ENCODE peak calls at places on chromosomes 3 and 15, in nine cellular contexts. U is CD4-positive, alpha-beta T cell; A is neural progenitor cell; V is stomach; Y is fibroblast of mammary gland; I is tibial artery; Q is Calu3; Z is fibroblast of lung; G is cardiac muscle cell. D is an unnamed sample.

GRCh38 chr15:40981186-40981585 is 27.9 kb downstream of the CHAC1 start:
- DNase-seq in U (no peak), Z (no peak), Y (no peak), G (no peak), Q (no peak), I (no peak), V (no peak), A (no peak), D (no peak)

GRCh38 chr3:100001514-100002270 is 112.6 kb downstream of the FILIP1L start:
- DNase-seq in V (no peak), I (no peak), Q (no peak), G (no peak), Z (no peak), U (no peak), A (no peak), Y (no peak), D (peak)

GRCh38 chr3:197371521-197372075 is 73.2 kb upstream of the DLG1 start:
- DNase-seq in Y (no peak), Q (no peak), V (no peak), I (no peak), U (no peak), A (no peak), Z (no peak), G (peak), D (no peak)

GRCh38 chr3:98587654-98588532 is 5.5 kb downstream of the CPOX start:
- DNase-seq in V (no peak), I (no peak), G (no peak), Y (peak), A (no peak), Q (no peak), Z (no peak), U (no peak), D (no peak)

GRCh38 chr3:127747751-127748521 is 74.4 kb downstream of the MGLL start:
- DNase-seq in A (no peak), I (peak), Y (peak), G (no peak), U (no peak), Q (peak), Z (peak), V (peak), D (peak)

GRCh38 chr15:42392309-42393024 is 33.2 kb downstream of the CAPN3 start:
- DNase-seq in V (peak), G (no peak), Z (no peak), A (no peak), Y (no peak), Q (peak), I (no peak), U (no peak), D (no peak)

GRCh38 chr3:65963787-65964707 is 74.7 kb downstream of the MAGI1 start:
- DNase-seq in Q (peak), A (no peak), Z (peak), G (no peak), I (no peak), Y (peak), U (no peak), V (no peak), D (peak)

GRCh38 chr15:65278480-65278879 is 8.2 kb downstream of the PARP16 start:
- DNase-seq in V (no peak), U (no peak), G (no peak), Q (no peak), Y (no peak), I (no peak), Z (no peak), A (no peak), D (no peak)

GRCh38 chr15:25543156-25543555 is 104.3 kb upstream of the UBE3A start:
- DNase-seq in G (peak), V (no peak), A (peak), Q (no peak), Y (peak), Z (peak), I (peak), U (no peak), D (peak)

GRCh38 chr15:98803228-98804056 is 155.1 kb downstream of the IGF1R start:
- DNase-seq in Z (peak), G (no peak), V (no peak), Y (peak), A (no peak), Q (peak), U (no peak), I (no peak), D (peak)

GRCh38 chr3:183698760-183699159 is 1.2 kb downstream of the YEATS2 start:
- DNase-seq in Z (peak), Q (no peak), V (no peak), I (no peak), A (peak), Y (peak), G (peak), U (no peak), D (peak)

GRCh38 chr3:186722457-186722856 is 5.3 kb downstream of the KNG1 start:
- DNase-seq in I (no peak), U (no peak), A (peak), V (no peak), Y (peak), Z (peak), Q (peak), G (no peak), D (peak)

GRCh38 chr3:164806188-164806587 is 272.1 kb downstream of the SI start:
- DNase-seq in Y (no peak), V (no peak), Q (no peak), G (no peak), Z (no peak), U (no peak), A (no peak), I (no peak), D (no peak)

GRCh38 chr15:69217381-69217780 is 56.9 kb downstream of the GLCE start:
- DNase-seq in Z (no peak), Q (no peak), I (no peak), V (no peak), Y (no peak), G (no peak), A (no peak), U (no peak), D (no peak)

GRCh38 chr3:143775401-143775970 is 72.8 kb downstream of the SLC9A9 start:
- DNase-seq in A (peak), V (no peak), Y (peak), Z (peak), I (no peak), U (no peak), Q (no peak), G (peak), D (peak)

GRCh38 chr3:174822320-174822719 is 36.8 kb upstream of the NAALADL2 start:
- DNase-seq in G (no peak), Z (no peak), A (no peak), U (no peak), I (no peak), Q (no peak), Y (peak), V (no peak), D (no peak)

GRCh38 chr15:26050271-26050670 is 187.1 kb upstream of the ATP10A start:
- DNase-seq in V (no peak), G (no peak), I (no peak), Z (no peak), A (no peak), Y (no peak), U (no peak), Q (no peak), D (no peak)

GRCh38 chr3:183584246-183584913 is 28.9 kb upstream of the KLHL6 start:
- DNase-seq in I (no peak), Q (no peak), G (peak), Y (peak), U (no peak), Z (peak), V (no peak), A (no peak), D (no peak)

GRCh38 chr3:19866751-19867347 is 67.2 kb downstream of the EFHB start:
- DNase-seq in I (peak), G (peak), A (peak), V (peak), U (no peak), Q (peak), Y (peak), Z (peak), D (peak)

GRCh38 chr3:31523543-31523942 is 9.2 kb upstream of the STT3B start:
- DNase-seq in G (no peak), Y (no peak), Q (no peak), V (no peak), U (no peak), A (no peak), Z (no peak), I (no peak), D (peak)

GRCh38 chr15:37789881-37790280 is 144.6 kb upstream of the TMCO5A start:
- DNase-seq in Q (no peak), Y (peak), Z (peak), G (no peak), I (no peak), V (no peak), A (no peak), U (no peak), D (peak)

GRCh38 chr15:74173545-74174215 is at the start of gene ISLR:
- DNase-seq in I (peak), Y (peak), Z (peak), Q (no peak), A (no peak), V (no peak), U (no peak), G (no peak), D (no peak)

GRCh38 chr3:187027531-187027936 is 97.2 kb downstream of the ST6GAL1 start:
- DNase-seq in Q (no peak), G (no peak), A (no peak), V (no peak), I (no peak), Z (no peak), Y (no peak), U (peak), D (no peak)

GRCh38 chr3:131899021-131899420 is 135.8 kb downstream of the CPNE4 start:
- DNase-seq in U (no peak), Q (no peak), Z (no peak), G (no peak), V (no peak), A (peak), I (no peak), Y (no peak), D (no peak)

GRCh38 chr15:81910997-81911396 is 134.8 kb downstream of the MEX3B start:
- DNase-seq in Y (no peak), A (no peak), Q (no peak), U (no peak), G (peak), V (no peak), Z (no peak), I (no peak), D (no peak)

GRCh38 chr3:57952208-57952631 is 56.0 kb upstream of the FLNB start:
- DNase-seq in V (no peak), A (peak), U (no peak), G (peak), Q (no peak), I (peak), Y (peak), Z (peak), D (peak)

GRCh38 chr15:69303337-69304175 is 4.8 kb downstream of the PAQR5 start:
- DNase-seq in Q (no peak), G (no peak), I (no peak), Y (peak), Z (peak), A (peak), V (no peak), U (no peak), D (no peak)

GRCh38 chr3:33218446-33219174 is at the start of gene SUSD5:
- DNase-seq in Q (peak), Z (peak), U (no peak), Y (peak), I (no peak), G (peak), A (peak), V (no peak), D (no peak)

GRCh38 chr15:29225534-29226224 is 43.9 kb downstream of the NSMCE3 start:
- DNase-seq in Q (no peak), Z (no peak), Y (no peak), U (no peak), G (no peak), I (no peak), V (no peak), A (no peak), D (no peak)

GRCh38 chr3:62586356-62586755 is 213.0 kb upstream of the FEZF2 start:
- DNase-seq in Z (peak), A (no peak), V (no peak), Q (no peak), G (no peak), U (no peak), I (no peak), Y (peak), D (peak)

GRCh38 chr3:127490271-127491023 is 100.1 kb downstream of the TPRA1 start:
- DNase-seq in Z (no peak), G (no peak), Y (no peak), I (no peak), V (no peak), Q (no peak), U (no peak), A (no peak), D (no peak)

GRCh38 chr3:26369133-26369532 is 253.4 kb upstream of the LRRC3B start:
- DNase-seq in G (no peak), Z (no peak), U (no peak), I (no peak), Y (no peak), Q (no peak), V (no peak), A (peak), D (no peak)

GRCh38 chr15:86444527-86444926 is 364.9 kb downstream of the AGBL1 start:
- DNase-seq in Q (no peak), I (no peak), Z (no peak), U (no peak), A (peak), G (peak), V (no peak), Y (no peak), D (peak)

GRCh38 chr3:66021731-66022131 is 17.0 kb downstream of the MAGI1 start:
- DNase-seq in Z (peak), V (no peak), A (no peak), U (no peak), G (no peak), I (no peak), Y (peak), Q (peak), D (peak)

GRCh38 chr15:75182187-75183131 is 19.2 kb upstream of the C15orf39 start:
- DNase-seq in I (no peak), U (no peak), G (no peak), Q (no peak), V (no peak), Y (peak), A (no peak), Z (no peak), D (peak)
- TF ChIP-seq CTCF in I (no peak), U (no peak), G (no peak), Q (no peak), V (no peak), Y (no peak), A (peak), Z (no peak), D (peak)

GRCh38 chr3:180804871-180805430 is 107.5 kb upstream of the FXR1 start:
- DNase-seq in U (no peak), Z (peak), Q (no peak), I (no peak), Y (peak), G (peak), A (peak), V (no peak), D (peak)

DNA sequence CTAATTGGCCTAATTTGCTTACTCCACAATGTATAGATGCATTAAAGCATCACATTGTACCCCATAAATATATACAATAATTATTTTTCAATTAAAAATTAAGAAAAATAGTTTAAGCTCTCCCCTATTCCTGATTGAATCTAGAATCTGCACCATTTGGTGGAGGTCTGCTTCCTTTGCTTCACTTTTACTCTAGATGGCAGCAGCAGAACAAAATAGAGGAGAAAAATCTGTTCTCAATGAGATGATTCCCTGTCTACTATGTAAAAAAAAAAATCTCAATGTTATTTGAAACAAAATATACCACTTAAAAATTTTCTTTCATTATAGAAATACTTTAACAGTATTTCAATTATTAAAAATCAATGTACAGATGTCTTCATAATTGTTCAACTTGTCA is 109.6 kb upstream of the FXR1 start:
- DNase-seq in Q (peak), Z (peak), G (peak), V (no peak), Y (peak), A (peak), U (no peak), I (no peak), D (peak)
- TF ChIP-seq CTCF in Q (peak), Z (peak), G (peak), V (no peak), Y (peak), A (peak), U (peak), I (no peak), D (peak)

GRCh38 chr3:34583451-34583850 is 785.0 kb downstream of the PDCD6IP start:
- DNase-seq in I (no peak), A (no peak), Z (no peak), Y (no peak), G (no peak), U (no peak), V (no peak), Q (no peak), D (no peak)

GRCh38 chr3:34584971-34585370 is 786.5 kb downstream of the PDCD6IP start:
- DNase-seq in Y (no peak), U (no peak), Q (no peak), V (no peak), G (no peak), I (no peak), Z (no peak), A (no peak), D (no peak)

DNA sequence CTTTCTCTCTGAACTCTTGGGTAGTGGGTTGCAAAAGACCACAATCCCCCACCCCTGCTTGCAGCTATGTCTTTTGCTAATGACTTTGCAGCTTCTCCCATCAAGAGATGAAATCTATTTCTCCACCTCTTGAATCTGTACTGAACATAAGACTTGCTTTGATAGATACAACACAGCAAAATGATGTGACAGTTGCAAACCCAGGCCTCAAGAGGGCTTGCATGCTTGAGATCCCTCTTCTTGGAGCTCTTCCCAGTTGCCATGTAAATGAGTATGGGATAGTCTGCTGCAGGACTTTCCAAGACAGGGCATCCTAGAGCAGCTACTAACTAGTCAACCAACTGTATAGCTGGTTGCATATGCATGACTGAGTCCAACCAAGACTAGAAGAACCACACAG is 783.6 kb downstream of the PDCD6IP start:
- DNase-seq in V (no peak), G (no peak), I (no peak), Z (no peak), Y (no peak), Q (no peak), U (no peak), A (no peak), D (no peak)
- TF ChIP-seq CTCF in V (no peak), G (no peak), I (no peak), Z (no peak), Y (no peak), Q (no peak), U (no peak), A (no peak), D (no peak)

GRCh38 chr3:11643212-11644087 is at the start of gene VGLL4:
- DNase-seq in V (peak), U (peak), G (peak), Y (peak), Q (peak), A (peak), Z (peak), I (peak), D (peak)
- TF ChIP-seq CTCF in V (no peak), U (no peak), G (peak), Y (peak), Q (no peak), A (no peak), Z (no peak), I (no peak), D (peak)

GRCh38 chr3:5799421-5799820 is 611.9 kb downstream of the EDEM1 start:
- DNase-seq in Q (no peak), Z (no peak), U (no peak), V (no peak), G (no peak), I (no peak), Y (no peak), A (no peak), D (no peak)
- TF ChIP-seq CTCF in Q (no peak), Z (no peak), U (no peak), V (no peak), G (no peak), I (no peak), Y (no peak), A (no peak), D (no peak)

DNA sequence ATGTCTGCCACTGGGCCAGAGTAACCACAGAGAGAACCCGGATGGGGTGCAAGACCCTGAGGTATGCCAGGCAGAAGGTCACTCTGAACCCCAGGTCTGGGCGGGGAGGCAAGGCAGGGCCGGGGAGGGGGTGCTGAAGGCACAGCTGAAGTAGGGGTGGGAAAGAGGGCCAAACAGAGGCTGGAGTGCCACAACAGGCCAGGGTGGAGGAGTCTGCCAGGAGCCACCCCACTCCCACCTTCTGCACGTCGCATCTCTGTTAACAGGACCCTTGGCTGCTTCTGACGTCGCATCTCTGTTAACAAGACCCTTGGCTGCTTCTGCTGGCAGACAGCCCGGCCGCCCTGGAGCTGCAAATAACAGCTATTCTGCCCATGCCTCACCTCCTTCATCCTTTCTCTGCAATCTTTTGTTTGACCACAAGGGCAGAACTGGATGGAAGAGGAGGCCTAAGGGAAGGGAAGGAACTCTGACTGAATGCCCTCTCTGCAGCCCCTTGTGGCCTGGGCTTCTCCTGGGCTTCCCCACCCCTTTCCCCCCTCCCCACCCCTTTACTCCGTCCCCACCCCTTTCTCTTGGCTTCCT is 20.6 kb upstream of the FBLN2 start:
- DNase-seq in Y (peak), U (no peak), I (no peak), Z (no peak), V (no peak), A (peak), Q (no peak), G (peak), D (no peak)
- TF ChIP-seq CTCF in Y (peak), U (no peak), I (no peak), Z (no peak), V (no peak), A (peak), Q (peak), G (peak), D (peak)

GRCh38 chr3:54531741-54532140 is 396.1 kb downstream of the LRTM1 start:
- DNase-seq in V (no peak), U (no peak), Q (no peak), Y (no peak), G (no peak), I (no peak), A (no peak), Z (no peak), D (no peak)

GRCh38 chr3:54535619-54536018 is 392.2 kb downstream of the LRTM1 start:
- DNase-seq in I (no peak), Q (no peak), Y (no peak), G (no peak), A (no peak), U (no peak), V (no peak), Z (no peak), D (no peak)

GRCh38 chr3:54537506-54537905 is 390.4 kb downstream of the LRTM1 start:
- DNase-seq in Q (no peak), A (no peak), I (no peak), V (no peak), U (no peak), G (no peak), Z (no peak), Y (no peak), D (no peak)

GRCh38 chr3:54536450-54536849 is 391.4 kb downstream of the LRTM1 start:
- DNase-seq in U (no peak), Y (no peak), G (no peak), A (no peak), V (no peak), I (no peak), Z (no peak), Q (no peak), D (no peak)

GRCh38 chr3:54533856-54534255 is 394.0 kb downstream of the LRTM1 start:
- DNase-seq in V (no peak), Y (no peak), Z (no peak), U (no peak), Q (no peak), I (no peak), A (peak), G (no peak), D (no peak)
- TF ChIP-seq CTCF in V (no peak), Y (no peak), Z (no peak), U (no peak), Q (no peak), I (no peak), A (peak), G (no peak), D (no peak)

DNA sequence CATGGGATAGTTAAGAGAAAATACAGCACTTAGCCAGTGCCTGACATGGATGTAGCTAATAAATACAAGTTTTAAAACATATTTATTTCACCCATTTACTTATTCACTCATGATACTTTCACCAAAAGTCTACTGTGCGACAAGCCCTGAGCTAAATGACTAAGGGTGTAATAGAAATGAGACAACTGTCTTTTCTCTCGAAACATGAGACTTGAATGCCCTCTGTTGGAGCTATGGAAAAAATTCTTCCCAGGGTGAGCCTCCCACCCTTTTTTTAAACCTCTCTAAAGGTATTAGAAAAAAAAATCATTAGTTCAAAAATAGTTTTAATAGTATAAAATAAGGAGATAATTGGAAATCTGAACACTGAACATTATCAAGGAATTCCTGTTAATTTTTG is 24.3 kb upstream of the RPL14 start:
- DNase-seq in Y (no peak), I (no peak), A (no peak), Q (no peak), Z (no peak), G (no peak), U (no peak), V (no peak), D (peak)
- TF ChIP-seq CTCF in Y (no peak), I (no peak), A (no peak), Q (no peak), Z (no peak), G (no peak), U (no peak), V (no peak), D (no peak)